ENCODE peak calls at places on chromosomes 11 and 22, in ten cellular contexts. U is effector memory CD4-positive, alpha-beta T cell; Z is fibroblast of lung; C is occipital lobe; N is mesendoderm; F is right atrium auricular region; A is activated naive CD8-positive, alpha-beta T cell treated with anti-CD3 and anti-CD28 coated beads for 36 hours; Y is HS-5; J is brain microvascular endothelial cell; O is stimulated activated naive CD8-positive, alpha-beta T cell treated with anti-CD3 and anti-CD28 coated beads, Interleukin-15, amount 100 ng/mL, for 72 hours. H is an unnamed sample.
A peak's percentile ranks its signal among the peaks of the same experiment; 100 is the strongest.

GRCh38 chr11:12408156-12408770 is 30.9 kb downstream of the PARVA start:
- DNase-seq in N (no peak), U (no peak), J (no peak), C (no peak), O (no peak), A (no peak), F (no peak), Y (no peak), Z (peak; percentile 60), H (no peak)

GRCh38 chr11:58958500-58958899 is 19.2 kb downstream of the GLYATL1 start:
- DNase-seq in U (no peak), J (no peak), F (no peak), Z (no peak), C (no peak), O (peak; percentile 26), A (peak; percentile 41), Y (no peak), N (peak; percentile 63), H (peak; percentile 9)

GRCh38 chr11:60195923-60196368 is 13.1 kb upstream of the MS4A6A start:
- DNase-seq in Y (no peak), O (peak; percentile 5), N (no peak), C (no peak), Z (no peak), J (no peak), A (no peak), U (no peak), F (no peak), H (peak; percentile 81)

GRCh38 chr11:121358775-121359174 is 66.2 kb downstream of the SC5D start:
- DNase-seq in Z (no peak), N (no peak), U (no peak), O (no peak), Y (no peak), C (no peak), F (no peak), J (no peak), A (no peak), H (no peak)

GRCh38 chr22:31728857-31729256 is 21.1 kb downstream of the PRR14L start:
- DNase-seq in U (no peak), O (no peak), F (no peak), A (no peak), J (no peak), C (no peak), Y (no peak), N (no peak), Z (no peak), H (no peak)

GRCh38 chr11:106585061-106585460 is 433.2 kb downstream of the GUCY1A2 start:
- DNase-seq in C (no peak), A (no peak), F (no peak), Z (peak; percentile 20), J (peak; percentile 45), U (no peak), Y (no peak), N (peak; percentile 72), O (no peak), H (no peak)

GRCh38 chr11:1912314-1912878 is 7.1 kb upstream of the TNNT3 start:
- DNase-seq in Z (no peak), F (no peak), N (no peak), U (no peak), O (no peak), Y (no peak), C (no peak), J (no peak), A (no peak), H (no peak)

GRCh38 chr22:30650508-30651116 is 15.0 kb downstream of the SLC35E4 start:
- DNase-seq in F (no peak), U (no peak), N (no peak), O (no peak), Y (no peak), C (no peak), A (no peak), Z (no peak), J (no peak), H (peak; percentile 56)

GRCh38 chr22:50272103-50272782 is 2.1 kb upstream of the MAPK11 start:
- DNase-seq in Z (peak; percentile 19), Y (no peak), F (no peak), C (no peak), N (peak; percentile 52), J (no peak), U (no peak), O (no peak), A (no peak), H (no peak)

GRCh38 chr11:87219266-87219665 is 181.5 kb downstream of the TMEM135 start:
- DNase-seq in Z (peak; percentile 15), C (no peak), N (peak; percentile 68), A (no peak), Y (no peak), F (no peak), U (no peak), J (no peak), O (no peak), H (no peak)

GRCh38 chr11:44607324-44607962 is 42.0 kb downstream of the CD82 start:
- DNase-seq in Z (peak; percentile 39), N (no peak), J (no peak), C (no peak), U (no peak), F (no peak), Y (peak; percentile 23), O (no peak), A (no peak), H (no peak)

GRCh38 chr11:83569134-83569805 is 283.1 kb upstream of the CCDC90B start:
- DNase-seq in U (no peak), J (no peak), A (no peak), Z (no peak), O (no peak), Y (no peak), N (no peak), C (no peak), F (no peak), H (no peak)

GRCh38 chr22:42949159-42949558 is 65.8 kb downstream of the PACSIN2 start:
- DNase-seq in U (no peak), Z (peak; percentile 74), Y (no peak), N (peak; percentile 58), F (no peak), C (no peak), O (no peak), J (peak; percentile 51), A (no peak), H (peak; percentile 66)